ENCODE peak calls at places on chromosomes 3 and 15, in ten cellular contexts. S is sigmoid colon, W is K562, P is heart right ventricle, E is mucosa of descending colon, K is stomach, N is fibroblast of lung, B is hepatocyte, L is adrenal gland, T is esophagus squamous epithelium. U is an unnamed sample.

GRCh38 chr15:56537881-56538280 is 72.9 kb upstream of the MNS1 start:
- DNase-seq in E (peak; percentile 48), P (no peak), W (no peak), T (no peak), B (no peak), S (no peak), N (peak; percentile 6), K (peak; percentile 39), L (no peak), U (no peak)

GRCh38 chr3:127366383-127366782 is 78.5 kb upstream of the PRR20G start:
- DNase-seq in E (no peak), L (no peak), N (no peak), S (no peak), P (no peak), W (no peak), B (no peak), T (no peak), K (no peak), U (no peak)

GRCh38 chr15:92638709-92639365 is 16.7 kb downstream of the FAM174B start:
- DNase-seq in B (no peak), N (no peak), L (no peak), S (no peak), T (no peak), E (no peak), K (peak; percentile 68), P (no peak), W (no peak), U (no peak)

GRCh38 chr3:120039642-120040610 is 54.3 kb downstream of the GSK3B start:
- DNase-seq in T (no peak), K (no peak), N (no peak), P (no peak), W (peak; percentile 14), B (peak; percentile 78), L (no peak), E (no peak), S (no peak), U (no peak)

GRCh38 chr3:172836390-172836997 is 86.0 kb downstream of the ECT2 start:
- DNase-seq in S (no peak), B (peak; percentile 57), K (no peak), E (no peak), P (peak; percentile 62), W (peak; percentile 23), N (peak; percentile 43), T (no peak), L (peak; percentile 45), U (no peak)

GRCh38 chr3:48695113-48695753 is 9.5 kb upstream of the NCKIPSD start:
- DNase-seq in S (peak; percentile 90), B (no peak), P (peak; percentile 62), N (peak; percentile 77), W (peak; percentile 27), L (no peak), T (no peak), E (peak; percentile 40), K (peak; percentile 34), U (no peak)

GRCh38 chr15:78374436-78375393 is 34.6 kb downstream of the CRABP1 start:
- DNase-seq in K (peak; percentile 79), N (no peak), S (no peak), W (no peak), T (no peak), E (peak; percentile 90), P (no peak), L (no peak), B (peak; percentile 85), U (no peak)

GRCh38 chr3:30500666-30501399 is 105.6 kb upstream of the TGFBR2 start:
- DNase-seq in K (no peak), P (no peak), T (no peak), B (no peak), L (no peak), W (no peak), S (no peak), E (no peak), N (no peak), U (no peak)

GRCh38 chr15:101539492-101539891 is 50.0 kb upstream of the PCSK6 start:
- DNase-seq in S (peak; percentile 51), W (no peak), N (no peak), L (peak; percentile 7), T (no peak), K (no peak), B (no peak), E (no peak), P (no peak), U (no peak)

GRCh38 chr15:51793521-51793920 is 35.9 kb upstream of the TMOD3 start:
- DNase-seq in N (peak; percentile 25), K (peak; percentile 73), S (no peak), B (no peak), W (no peak), L (no peak), P (peak; percentile 72), E (no peak), T (no peak), U (no peak)

DNA sequence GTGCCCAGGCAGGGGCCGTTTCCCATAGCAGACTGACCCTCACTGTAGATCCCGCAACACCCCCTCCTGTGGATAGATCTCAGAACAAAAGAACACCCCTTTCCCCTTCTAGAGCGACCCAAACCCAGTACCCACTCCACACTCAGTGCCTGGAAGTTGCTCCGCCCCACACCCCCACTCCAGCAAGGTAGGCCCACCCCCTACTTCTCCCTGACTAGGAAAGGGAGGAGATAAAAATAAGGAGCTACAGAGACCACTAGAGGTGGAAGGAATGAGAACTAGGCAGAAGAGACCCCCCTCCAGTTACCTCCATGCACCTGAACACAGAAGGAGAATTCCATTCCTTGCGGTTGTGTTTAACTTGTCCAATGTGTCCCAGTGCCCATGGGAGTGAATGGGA is 30.2 kb upstream of the PARL start:
- DNase-seq in L (no peak), T (no peak), S (no peak), E (no peak), N (no peak), K (no peak), P (no peak), W (no peak), B (no peak), U (no peak)
- TF ChIP-seq CTCF in L (no peak), T (no peak), S (no peak), E (no peak), N (no peak), K (no peak), P (no peak), W (no peak), B (no peak), U (no peak)

GRCh38 chr3:72601049-72601448 is 247.2 kb downstream of the SHQ1 start:
- DNase-seq in W (no peak), T (no peak), K (no peak), N (no peak), E (no peak), S (no peak), L (no peak), P (no peak), B (no peak), U (no peak)

GRCh38 chr3:72606005-72606800 is 242.0 kb downstream of the SHQ1 start:
- DNase-seq in E (no peak), K (no peak), N (no peak), W (no peak), L (no peak), T (no peak), B (no peak), S (no peak), P (no peak), U (no peak)

GRCh38 chr3:72601983-72602382 is 246.3 kb downstream of the SHQ1 start:
- DNase-seq in L (no peak), S (no peak), P (no peak), B (no peak), E (no peak), K (no peak), T (no peak), N (no peak), W (no peak), U (no peak)

GRCh38 chr3:72598856-72599255 is 249.4 kb downstream of the SHQ1 start:
- DNase-seq in P (no peak), L (no peak), B (no peak), N (no peak), K (no peak), E (no peak), W (no peak), S (no peak), T (no peak), U (no peak)

DNA sequence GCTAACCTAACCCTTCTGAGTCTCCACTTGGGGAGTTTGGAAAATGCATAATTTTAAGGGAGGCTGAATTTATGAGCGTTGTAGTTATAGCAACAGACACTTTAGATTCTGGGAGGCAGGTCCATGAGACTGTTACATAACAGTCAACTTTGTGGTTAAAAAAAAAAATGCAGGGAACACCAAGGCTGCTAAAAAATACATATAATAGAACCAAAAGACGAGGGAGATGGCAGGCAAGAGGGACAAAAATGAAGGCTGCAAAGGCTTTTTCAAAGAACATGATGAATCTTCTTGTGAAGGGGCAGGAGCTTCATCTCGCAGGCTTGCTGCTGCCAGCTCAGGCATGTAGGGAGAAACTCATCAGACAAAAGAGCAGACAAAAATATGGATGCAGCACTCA is 244.0 kb downstream of the SHQ1 start:
- DNase-seq in P (no peak), L (no peak), N (no peak), T (no peak), W (no peak), E (no peak), K (no peak), S (no peak), B (no peak), U (no peak)
- H3K4me1 ChIP-seq in P (no peaks in the 10 kb centered on the region), L (no peaks in the 10 kb centered on the region), N (no peaks in the 10 kb centered on the region), T (no peaks in the 10 kb centered on the region), W (no peaks in the 10 kb centered on the region), E (no peaks in the 10 kb centered on the region), K (no peaks in the 10 kb centered on the region), S (peaks cover 14% of the 10 kb centered on the region), B (no peaks in the 10 kb centered on the region), U (no peaks in the 10 kb centered on the region)

GRCh38 chr3:57962448-57962834 is 45.8 kb upstream of the FLNB start:
- DNase-seq in E (no peak), S (no peak), K (no peak), L (no peak), W (no peak), N (no peak), B (no peak), P (no peak), T (no peak), U (no peak)

GRCh38 chr3:57961177-57961827 is 46.9 kb upstream of the FLNB start:
- DNase-seq in T (no peak), S (no peak), E (peak; percentile 73), L (no peak), P (no peak), W (no peak), K (no peak), N (no peak), B (no peak), U (no peak)

GRCh38 chr3:57960174-57960505 is 48.1 kb upstream of the FLNB start:
- DNase-seq in P (no peak), K (no peak), T (no peak), N (no peak), S (no peak), B (no peak), E (no peak), L (no peak), W (no peak), U (no peak)

GRCh38 chr3:57963811-57964346 is 44.3 kb upstream of the FLNB start:
- DNase-seq in N (no peak), K (no peak), T (no peak), E (no peak), P (no peak), B (no peak), L (no peak), W (no peak), S (no peak), U (no peak)

GRCh38 chr3:57961828-57962447 is 46.3 kb upstream of the FLNB start:
- DNase-seq in S (no peak), N (peak; percentile 41), T (no peak), K (no peak), W (peak; percentile 20), P (no peak), L (no peak), B (no peak), E (no peak), U (no peak)
- TF ChIP-seq CTCF in S (no peak), N (peak; percentile 46), T (peak; percentile 23), K (no peak), W (peak; percentile 59), P (peak; percentile 17), L (peak; percentile 40), B (peak; percentile 28), E (no peak), U (no peak)

GRCh38 chr15:88399021-88399685 is 68.0 kb downstream of the MRPL46 start:
- DNase-seq in E (no peak), L (no peak), K (no peak), T (no peak), S (no peak), B (no peak), N (no peak), W (no peak), P (no peak), U (no peak)
- H3K4me1 ChIP-seq in E (no peaks in the 10 kb centered on the region), L (no peaks in the 10 kb centered on the region), K (no peaks in the 10 kb centered on the region), T (no peaks in the 10 kb centered on the region), S (peaks cover 17% of the 10 kb centered on the region), B (peaks cover 28% of the 10 kb centered on the region), N (no peaks in the 10 kb centered on the region), W (no peaks in the 10 kb centered on the region), P (no peaks in the 10 kb centered on the region), U (no peaks in the 10 kb centered on the region)

U was measured in thoracic aorta.